ENCODE peak calls at places on chromosomes 5 and 9, in ten cellular contexts. One of them, this sample, is unnamed.

GRCh38 chr5:163953883-163954282 is 448.5 kb downstream of the MAT2B start:
- DNase-seq in mucosa of descending colon: no peak
- DNase-seq in brain pericyte: no peak
- DNase-seq in activated CD4-positive, alpha-beta T cell treated with anti-CD3 and anti-CD28 coated beads, Interleukin-2, amount 50 U/mL, for 1 hour: no peak
- DNase-seq in WERI-Rb-1: no peak
- DNase-seq in HTR-8/SVneo: no peak
- DNase-seq in GM10248: no peak
- DNase-seq in SIG-M5: no peak
- DNase-seq in germinal center: no peak
- DNase-seq in GM23248: no peak
- DNase-seq in this sample: no peak

GRCh38 chr9:122426723-122427122 is 51.0 kb downstream of the OR1J1 start:
- DNase-seq in GM10248: no peak
- DNase-seq in HTR-8/SVneo: no peak
- DNase-seq in SIG-M5: no peak
- DNase-seq in germinal center: no peak
- DNase-seq in activated CD4-positive, alpha-beta T cell treated with anti-CD3 and anti-CD28 coated beads, Interleukin-2, amount 50 U/mL, for 1 hour: no peak
- DNase-seq in brain pericyte: no peak
- DNase-seq in GM23248: no peak
- DNase-seq in mucosa of descending colon: no peak
- DNase-seq in WERI-Rb-1: no peak
- DNase-seq in this sample: no peak

GRCh38 chr9:34552986-34553385 is 30.2 kb upstream of the ENHO start:
- DNase-seq in WERI-Rb-1: no peak
- DNase-seq in SIG-M5: no peak
- DNase-seq in mucosa of descending colon: no peak
- DNase-seq in GM10248: no peak
- DNase-seq in brain pericyte: no peak
- DNase-seq in GM23248: no peak
- DNase-seq in HTR-8/SVneo: no peak
- DNase-seq in germinal center: no peak
- DNase-seq in activated CD4-positive, alpha-beta T cell treated with anti-CD3 and anti-CD28 coated beads, Interleukin-2, amount 50 U/mL, for 1 hour: no peak
- DNase-seq in this sample: no peak

GRCh38 chr9:77851862-77852602 is 179.6 kb downstream of the GNAQ start:
- DNase-seq in GM23248: no peak
- DNase-seq in GM10248: no peak
- DNase-seq in WERI-Rb-1: no peak
- DNase-seq in brain pericyte: no peak
- DNase-seq in HTR-8/SVneo: no peak
- DNase-seq in mucosa of descending colon: no peak
- DNase-seq in activated CD4-positive, alpha-beta T cell treated with anti-CD3 and anti-CD28 coated beads, Interleukin-2, amount 50 U/mL, for 1 hour: no peak
- DNase-seq in germinal center: no peak
- DNase-seq in SIG-M5: no peak
- DNase-seq in this sample: no peak

GRCh38 chr5:135315394-135315793 is 83.6 kb downstream of the MACROH2A1 start:
- DNase-seq in germinal center: no peak
- DNase-seq in brain pericyte: no peak
- DNase-seq in HTR-8/SVneo: no peak
- DNase-seq in SIG-M5: no peak
- DNase-seq in GM23248: no peak
- DNase-seq in mucosa of descending colon: no peak
- DNase-seq in WERI-Rb-1: no peak
- DNase-seq in GM10248: no peak
- DNase-seq in activated CD4-positive, alpha-beta T cell treated with anti-CD3 and anti-CD28 coated beads, Interleukin-2, amount 50 U/mL, for 1 hour: no peak
- DNase-seq in this sample: no peak

GRCh38 chr5:176365663-176366574 is 632 bp downstream of the ARL10 start:
- DNase-seq in brain pericyte: no peak
- DNase-seq in mucosa of descending colon: peak
- DNase-seq in SIG-M5: no peak
- DNase-seq in GM10248: peak
- DNase-seq in HTR-8/SVneo: peak
- DNase-seq in WERI-Rb-1: no peak
- DNase-seq in germinal center: peak
- DNase-seq in GM23248: peak
- DNase-seq in activated CD4-positive, alpha-beta T cell treated with anti-CD3 and anti-CD28 coated beads, Interleukin-2, amount 50 U/mL, for 1 hour: no peak
- DNase-seq in this sample: no peak

GRCh38 chr5:171310816-171311697 is 2.0 kb downstream of the TLX3 start:
- DNase-seq in activated CD4-positive, alpha-beta T cell treated with anti-CD3 and anti-CD28 coated beads, Interleukin-2, amount 50 U/mL, for 1 hour: no peak
- DNase-seq in WERI-Rb-1: peak
- DNase-seq in GM10248: no peak
- DNase-seq in germinal center: no peak
- DNase-seq in SIG-M5: no peak
- DNase-seq in GM23248: peak
- DNase-seq in HTR-8/SVneo: no peak
- DNase-seq in mucosa of descending colon: no peak
- DNase-seq in brain pericyte: no peak
- DNase-seq in this sample: no peak

GRCh38 chr5:10913846-10914245 is 152.8 kb upstream of the DAP start:
- DNase-seq in HTR-8/SVneo: peak
- DNase-seq in germinal center: no peak
- DNase-seq in activated CD4-positive, alpha-beta T cell treated with anti-CD3 and anti-CD28 coated beads, Interleukin-2, amount 50 U/mL, for 1 hour: no peak
- DNase-seq in SIG-M5: peak
- DNase-seq in brain pericyte: no peak
- DNase-seq in WERI-Rb-1: no peak
- DNase-seq in GM23248: peak
- DNase-seq in mucosa of descending colon: no peak
- DNase-seq in GM10248: no peak
- DNase-seq in this sample: no peak

GRCh38 chr9:132833451-132834130 is 44.5 kb downstream of the AK8 start:
- DNase-seq in GM10248: no peak
- DNase-seq in SIG-M5: no peak
- DNase-seq in germinal center: no peak
- DNase-seq in activated CD4-positive, alpha-beta T cell treated with anti-CD3 and anti-CD28 coated beads, Interleukin-2, amount 50 U/mL, for 1 hour: no peak
- DNase-seq in mucosa of descending colon: no peak
- DNase-seq in brain pericyte: no peak
- DNase-seq in WERI-Rb-1: no peak
- DNase-seq in HTR-8/SVneo: no peak
- DNase-seq in GM23248: peak
- DNase-seq in this sample: no peak

GRCh38 chr5:137572042-137572695 is 73.0 kb upstream of the SPOCK1 start:
- DNase-seq in mucosa of descending colon: no peak
- DNase-seq in HTR-8/SVneo: no peak
- DNase-seq in GM10248: no peak
- DNase-seq in brain pericyte: no peak
- DNase-seq in WERI-Rb-1: no peak
- DNase-seq in germinal center: no peak
- DNase-seq in activated CD4-positive, alpha-beta T cell treated with anti-CD3 and anti-CD28 coated beads, Interleukin-2, amount 50 U/mL, for 1 hour: no peak
- DNase-seq in SIG-M5: no peak
- DNase-seq in GM23248: peak
- DNase-seq in this sample: no peak

GRCh38 chr9:123034881-123035465 is 1.5 kb downstream of the GPR21 start:
- DNase-seq in brain pericyte: no peak
- DNase-seq in GM10248: no peak
- DNase-seq in SIG-M5: no peak
- DNase-seq in mucosa of descending colon: no peak
- DNase-seq in germinal center: no peak
- DNase-seq in WERI-Rb-1: no peak
- DNase-seq in GM23248: no peak
- DNase-seq in HTR-8/SVneo: no peak
- DNase-seq in activated CD4-positive, alpha-beta T cell treated with anti-CD3 and anti-CD28 coated beads, Interleukin-2, amount 50 U/mL, for 1 hour: no peak
- DNase-seq in this sample: no peak